ENCODE peak calls at places on chromosome 1, in eight cellular contexts. One of them, this sample, is unnamed.

GRCh38 chr1:24764848-24765247 is 19.6 kb downstream of the CLIC4 start:
- DNase-seq in keratinocyte: no peak
- DNase-seq in kidney: no peak
- DNase-seq in upper lobe of right lung: no peak
- DNase-seq in cardiac muscle cell: no peak
- DNase-seq in tibial artery: no peak
- DNase-seq in heart left ventricle: no peak
- DNase-seq in IMR-90: no peak
- DNase-seq in this sample: no peak

GRCh38 chr1:62869217-62869754 is 85.4 kb downstream of the ATG4C start:
- DNase-seq in keratinocyte: no peak
- DNase-seq in kidney: no peak
- DNase-seq in tibial artery: no peak
- DNase-seq in upper lobe of right lung: no peak
- DNase-seq in IMR-90: no peak
- DNase-seq in heart left ventricle: no peak
- DNase-seq in cardiac muscle cell: no peak
- DNase-seq in this sample: no peak

GRCh38 chr1:117128323-117129079 is 7.0 kb upstream of the TRIM45 start:
- DNase-seq in kidney: no peak
- DNase-seq in IMR-90: peak; percentile 69
- DNase-seq in upper lobe of right lung: no peak
- DNase-seq in cardiac muscle cell: peak; percentile 69
- DNase-seq in tibial artery: no peak
- DNase-seq in keratinocyte: no peak
- DNase-seq in heart left ventricle: no peak
- DNase-seq in this sample: no peak

GRCh38 chr1:34275150-34275549 is 98.4 kb downstream of the C1orf94 start:
- DNase-seq in cardiac muscle cell: no peak
- DNase-seq in keratinocyte: no peak
- DNase-seq in IMR-90: no peak
- DNase-seq in upper lobe of right lung: no peak
- DNase-seq in tibial artery: no peak
- DNase-seq in kidney: no peak
- DNase-seq in heart left ventricle: no peak
- DNase-seq in this sample: no peak

GRCh38 chr1:24806588-24806987 is 61.3 kb downstream of the CLIC4 start:
- DNase-seq in tibial artery: no peak
- DNase-seq in IMR-90: no peak
- DNase-seq in cardiac muscle cell: no peak
- DNase-seq in heart left ventricle: no peak
- DNase-seq in upper lobe of right lung: no peak
- DNase-seq in keratinocyte: no peak
- DNase-seq in kidney: no peak
- DNase-seq in this sample: no peak

GRCh38 chr1:27403931-27404330 is 11.5 kb downstream of the GPR3 start:
- DNase-seq in keratinocyte: no peak
- DNase-seq in IMR-90: no peak
- DNase-seq in upper lobe of right lung: no peak
- DNase-seq in heart left ventricle: no peak
- DNase-seq in cardiac muscle cell: no peak
- DNase-seq in tibial artery: no peak
- DNase-seq in kidney: no peak
- DNase-seq in this sample: no peak

GRCh38 chr1:225458222-225458631 is 30.4 kb upstream of the LBR start:
- DNase-seq in cardiac muscle cell: peak; percentile 65
- DNase-seq in heart left ventricle: no peak
- DNase-seq in keratinocyte: no peak
- DNase-seq in tibial artery: peak; percentile 4
- DNase-seq in upper lobe of right lung: no peak
- DNase-seq in kidney: no peak
- DNase-seq in IMR-90: peak; percentile 91
- DNase-seq in this sample: no peak

GRCh38 chr1:42830631-42831030 is 13.4 kb upstream of the SVBP start:
- DNase-seq in cardiac muscle cell: no peak
- DNase-seq in IMR-90: no peak
- DNase-seq in tibial artery: no peak
- DNase-seq in keratinocyte: no peak
- DNase-seq in heart left ventricle: no peak
- DNase-seq in upper lobe of right lung: no peak
- DNase-seq in kidney: no peak
- DNase-seq in this sample: no peak

GRCh38 chr1:147580200-147580557 is 38.9 kb downstream of the BCL9 start:
- DNase-seq in kidney: no peak
- DNase-seq in upper lobe of right lung: no peak
- DNase-seq in IMR-90: peak; percentile 68
- DNase-seq in heart left ventricle: no peak
- DNase-seq in cardiac muscle cell: peak; percentile 34
- DNase-seq in tibial artery: no peak
- DNase-seq in keratinocyte: no peak
- DNase-seq in this sample: no peak

GRCh38 chr1:40951943-40952743 is 27.4 kb upstream of the CTPS1 start:
- DNase-seq in upper lobe of right lung: peak; percentile 87
- DNase-seq in kidney: peak; percentile 87
- DNase-seq in IMR-90: peak; percentile 29
- DNase-seq in keratinocyte: peak; percentile 30
- DNase-seq in cardiac muscle cell: peak; percentile 57
- DNase-seq in heart left ventricle: peak; percentile 65
- DNase-seq in tibial artery: peak; percentile 80
- DNase-seq in this sample: no peak

GRCh38 chr1:199018471-199019135 is 379.8 kb downstream of the PTPRC start:
- DNase-seq in keratinocyte: no peak
- DNase-seq in tibial artery: no peak
- DNase-seq in kidney: no peak
- DNase-seq in heart left ventricle: no peak
- DNase-seq in IMR-90: no peak
- DNase-seq in cardiac muscle cell: no peak
- DNase-seq in upper lobe of right lung: no peak
- DNase-seq in this sample: no peak

GRCh38 chr1:167720965-167721616 is 691 bp upstream of the MPZL1 start:
- DNase-seq in upper lobe of right lung: no peak
- DNase-seq in heart left ventricle: peak; percentile 56
- DNase-seq in keratinocyte: no peak
- DNase-seq in IMR-90: peak; percentile 68
- DNase-seq in tibial artery: no peak
- DNase-seq in cardiac muscle cell: peak; percentile 65
- DNase-seq in kidney: no peak
- DNase-seq in this sample: no peak

GRCh38 chr1:110084226-110085078 is 14.0 kb upstream of the ALX3 start:
- DNase-seq in cardiac muscle cell: peak; percentile 52
- DNase-seq in upper lobe of right lung: peak; percentile 83
- DNase-seq in tibial artery: peak; percentile 77
- DNase-seq in keratinocyte: no peak
- DNase-seq in kidney: peak; percentile 86
- DNase-seq in IMR-90: peak; percentile 54
- DNase-seq in heart left ventricle: peak; percentile 54
- DNase-seq in this sample: no peak

GRCh38 chr1:219174672-219175564 is 1.2 kb downstream of the LYPLAL1 start:
- DNase-seq in heart left ventricle: peak; percentile 24
- DNase-seq in IMR-90: peak; percentile 90
- DNase-seq in upper lobe of right lung: no peak
- DNase-seq in kidney: no peak
- DNase-seq in keratinocyte: no peak
- DNase-seq in tibial artery: peak; percentile 60
- DNase-seq in cardiac muscle cell: peak; percentile 91
- DNase-seq in this sample: peak; percentile 29

GRCh38 chr1:226351709-226352108 is 42.7 kb upstream of the LIN9 start:
- DNase-seq in kidney: peak; percentile 11
- DNase-seq in tibial artery: no peak
- DNase-seq in cardiac muscle cell: no peak
- DNase-seq in heart left ventricle: no peak
- DNase-seq in IMR-90: no peak
- DNase-seq in keratinocyte: no peak
- DNase-seq in upper lobe of right lung: no peak
- DNase-seq in this sample: no peak

GRCh38 chr1:81650741-81651140 is 150.0 kb upstream of the ADGRL2 start:
- DNase-seq in IMR-90: no peak
- DNase-seq in keratinocyte: no peak
- DNase-seq in upper lobe of right lung: no peak
- DNase-seq in heart left ventricle: no peak
- DNase-seq in cardiac muscle cell: peak; percentile 32
- DNase-seq in tibial artery: no peak
- DNase-seq in kidney: no peak
- DNase-seq in this sample: no peak

GRCh38 chr1:1628656-1629429 is 3.1 kb upstream of the MMP23B start:
- DNase-seq in upper lobe of right lung: no peak
- DNase-seq in tibial artery: peak; percentile 65
- DNase-seq in IMR-90: no peak
- DNase-seq in heart left ventricle: peak; percentile 34
- DNase-seq in keratinocyte: no peak
- DNase-seq in kidney: peak; percentile 80
- DNase-seq in cardiac muscle cell: no peak
- DNase-seq in this sample: no peak

DNA sequence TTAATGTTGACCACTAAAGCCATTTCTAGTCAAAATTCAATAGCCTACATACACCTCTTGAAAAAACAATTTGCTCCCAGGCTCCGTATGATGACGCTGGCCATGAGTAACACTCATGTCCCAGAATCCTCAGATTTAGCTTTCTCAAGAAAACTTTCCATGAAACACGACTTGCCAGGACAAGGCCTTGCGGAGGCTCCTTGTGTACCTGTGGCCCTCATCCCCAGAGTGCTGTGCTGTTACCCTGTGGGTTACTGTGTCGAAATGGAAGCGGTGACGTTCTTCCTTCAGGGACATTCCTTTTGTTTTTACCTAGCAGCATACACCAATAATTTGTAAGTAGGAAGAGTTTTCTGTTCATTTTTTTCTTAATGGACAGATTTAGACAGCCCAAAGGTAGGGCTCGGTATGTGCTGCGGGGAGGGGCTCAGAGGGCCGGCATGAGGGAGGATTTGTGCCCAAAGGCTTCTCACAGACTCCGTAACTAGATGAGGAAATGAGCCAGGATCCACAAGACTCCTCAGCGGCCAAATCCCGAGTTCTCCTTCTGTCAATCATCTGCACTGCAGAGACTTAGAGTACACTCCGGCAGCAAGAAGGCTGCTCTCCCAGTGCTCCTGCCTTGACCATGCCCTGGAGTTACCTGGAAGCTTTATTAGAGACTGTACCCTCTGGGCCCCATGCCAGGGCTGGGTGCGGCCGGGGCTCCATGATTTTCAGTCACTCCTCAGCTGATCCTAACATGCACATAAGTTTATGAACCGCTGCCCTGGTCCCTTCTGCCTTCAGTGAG is 17.8 kb downstream of the GNG12 start:
- DNase-seq in kidney: no peak
- DNase-seq in heart left ventricle: no peak
- DNase-seq in keratinocyte: peak; percentile 50
- DNase-seq in tibial artery: peak; percentile 87
- DNase-seq in upper lobe of right lung: no peak
- DNase-seq in IMR-90: no peak
- DNase-seq in cardiac muscle cell: peak; percentile 38
- DNase-seq in this sample: no peak
- H3K27ac ChIP-seq in kidney: peak overlapping the region; percentile 60
- H3K27ac ChIP-seq in heart left ventricle: no peak overlapping the region
- H3K27ac ChIP-seq in keratinocyte: peak overlapping the region; percentile 91
- H3K27ac ChIP-seq in tibial artery: peak overlapping the region; percentile 78
- H3K27ac ChIP-seq in upper lobe of right lung: peak overlapping the region; percentile 60
- H3K27ac ChIP-seq in IMR-90: no peak overlapping the region
- H3K27ac ChIP-seq in cardiac muscle cell: no peak overlapping the region
- H3K27ac ChIP-seq in this sample: peak overlapping the region; percentile 25

GRCh38 chr1:39676951-39677350 is 5.0 kb upstream of the NT5C1A start:
- DNase-seq in tibial artery: no peak
- DNase-seq in upper lobe of right lung: peak; percentile 70
- DNase-seq in cardiac muscle cell: no peak
- DNase-seq in heart left ventricle: no peak
- DNase-seq in keratinocyte: no peak
- DNase-seq in IMR-90: no peak
- DNase-seq in kidney: peak; percentile 79
- DNase-seq in this sample: no peak
- H3K27ac ChIP-seq in tibial artery: no peak overlapping the region
- H3K27ac ChIP-seq in upper lobe of right lung: no peak overlapping the region
- H3K27ac ChIP-seq in cardiac muscle cell: no peak overlapping the region
- H3K27ac ChIP-seq in heart left ventricle: no peak overlapping the region
- H3K27ac ChIP-seq in keratinocyte: no peak overlapping the region
- H3K27ac ChIP-seq in IMR-90: no peak overlapping the region
- H3K27ac ChIP-seq in kidney: no peak overlapping the region
- H3K27ac ChIP-seq in this sample: no peak overlapping the region

DNA sequence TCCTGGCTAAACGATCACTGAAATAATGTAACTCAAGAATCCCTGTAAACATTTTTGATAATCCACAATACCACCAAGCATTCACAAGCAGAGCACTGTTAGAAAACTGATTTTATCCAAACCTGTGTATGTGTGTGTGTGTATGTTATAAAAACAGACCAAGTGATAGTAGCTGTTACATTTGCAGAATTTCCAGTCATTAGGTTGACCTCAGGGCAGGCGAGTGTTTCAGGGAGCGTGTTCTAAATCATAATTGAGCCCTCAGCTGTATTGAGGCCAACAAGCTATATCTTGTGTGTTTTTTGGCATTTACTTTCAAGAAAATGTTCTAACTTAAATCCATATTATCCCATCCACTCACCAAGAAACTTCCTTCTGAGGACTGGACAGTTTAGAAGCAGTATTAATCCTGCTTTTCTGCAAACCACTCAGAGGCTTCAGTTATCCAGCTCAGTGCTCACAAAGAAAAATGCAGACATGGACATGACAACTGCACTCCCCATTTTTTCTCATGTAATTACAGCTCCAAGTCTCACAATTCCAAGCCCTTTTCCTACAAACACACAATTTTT is 12.0 kb downstream of the DDAH1 start:
- DNase-seq in cardiac muscle cell: no peak
- DNase-seq in kidney: no peak
- DNase-seq in IMR-90: no peak
- DNase-seq in tibial artery: no peak
- DNase-seq in heart left ventricle: no peak
- DNase-seq in keratinocyte: no peak
- DNase-seq in upper lobe of right lung: no peak
- DNase-seq in this sample: no peak
- H3K27ac ChIP-seq in cardiac muscle cell: no peak overlapping the region
- H3K27ac ChIP-seq in kidney: peak overlapping the region; percentile 71
- H3K27ac ChIP-seq in IMR-90: no peak overlapping the region
- H3K27ac ChIP-seq in tibial artery: peak overlapping the region; percentile 14
- H3K27ac ChIP-seq in heart left ventricle: no peak overlapping the region
- H3K27ac ChIP-seq in keratinocyte: no peak overlapping the region
- H3K27ac ChIP-seq in upper lobe of right lung: no peak overlapping the region
- H3K27ac ChIP-seq in this sample: no peak overlapping the region

GRCh38 chr1:233700338-233700737 is 86.4 kb downstream of the KCNK1 start:
- DNase-seq in upper lobe of right lung: no peak
- DNase-seq in tibial artery: no peak
- DNase-seq in keratinocyte: no peak
- DNase-seq in IMR-90: no peak
- DNase-seq in cardiac muscle cell: no peak
- DNase-seq in kidney: no peak
- DNase-seq in heart left ventricle: no peak
- DNase-seq in this sample: no peak

GRCh38 chr1:233704882-233705723 is 91.2 kb downstream of the KCNK1 start:
- DNase-seq in tibial artery: no peak
- DNase-seq in keratinocyte: no peak
- DNase-seq in upper lobe of right lung: no peak
- DNase-seq in IMR-90: no peak
- DNase-seq in cardiac muscle cell: no peak
- DNase-seq in heart left ventricle: no peak
- DNase-seq in kidney: no peak
- DNase-seq in this sample: no peak

GRCh38 chr1:233707906-233708292 is 94.0 kb downstream of the KCNK1 start:
- DNase-seq in IMR-90: no peak
- DNase-seq in kidney: no peak
- DNase-seq in keratinocyte: no peak
- DNase-seq in heart left ventricle: no peak
- DNase-seq in upper lobe of right lung: no peak
- DNase-seq in cardiac muscle cell: no peak
- DNase-seq in tibial artery: no peak
- DNase-seq in this sample: no peak

GRCh38 chr1:233707153-233707905 is 93.4 kb downstream of the KCNK1 start:
- DNase-seq in IMR-90: peak; percentile 1
- DNase-seq in upper lobe of right lung: no peak
- DNase-seq in kidney: no peak
- DNase-seq in heart left ventricle: no peak
- DNase-seq in tibial artery: no peak
- DNase-seq in keratinocyte: peak; percentile 45
- DNase-seq in cardiac muscle cell: peak; percentile 8
- DNase-seq in this sample: peak; percentile 65

GRCh38 chr1:233704125-233704881 is 90.4 kb downstream of the KCNK1 start:
- DNase-seq in cardiac muscle cell: peak; percentile 6
- DNase-seq in upper lobe of right lung: no peak
- DNase-seq in keratinocyte: no peak
- DNase-seq in kidney: no peak
- DNase-seq in heart left ventricle: no peak
- DNase-seq in tibial artery: no peak
- DNase-seq in IMR-90: no peak
- DNase-seq in this sample: no peak
- H3K27ac ChIP-seq in cardiac muscle cell: no peak overlapping the region
- H3K27ac ChIP-seq in upper lobe of right lung: peak overlapping the region; percentile 51
- H3K27ac ChIP-seq in keratinocyte: no peak overlapping the region
- H3K27ac ChIP-seq in kidney: peak overlapping the region; percentile 14
- H3K27ac ChIP-seq in heart left ventricle: no peak overlapping the region
- H3K27ac ChIP-seq in tibial artery: no peak overlapping the region
- H3K27ac ChIP-seq in IMR-90: no peak overlapping the region
- H3K27ac ChIP-seq in this sample: no peak overlapping the region

This sample was measured in epithelial cell of prostate.